ENCODE peak calls at places on chromosomes 13 and 19, in eight cellular contexts. Z is psoas muscle, G is PC-9, I is heart left ventricle, E is uterus, L is AG10803, H is body of pancreas, A is fibroblast of pulmonary artery. F is an unnamed sample.

GRCh38 chr19:2362970-2363300 is 2.9 kb downstream of the TMPRSS9 start:
- DNase-seq in Z (no peak), G (no peak), I (no peak), E (no peak), L (no peak), H (no peak), A (no peak), F (no peak)

GRCh38 chr13:29849071-29849541 is 1.3 kb downstream of the UBL3 start:
- DNase-seq in Z (no peak), G (no peak), I (peak), E (no peak), L (peak), H (no peak), A (peak), F (no peak)

GRCh38 chr19:55584871-55585270 is 4.2 kb upstream of the ZNF579 start:
- DNase-seq in Z (no peak), G (no peak), I (no peak), E (no peak), L (no peak), H (no peak), A (no peak), F (no peak)

GRCh38 chr19:8831832-8832131 is 322 bp downstream of the ZNF558 start:
- DNase-seq in Z (no peak), G (no peak), I (no peak), E (no peak), L (no peak), H (no peak), A (no peak), F (no peak)

GRCh38 chr19:6825076-6825774 is 52.7 kb downstream of the VAV1 start:
- DNase-seq in Z (no peak), G (no peak), I (no peak), E (no peak), L (no peak), H (no peak), A (no peak), F (no peak)

GRCh38 chr19:49148784-49149651 is 6.2 kb downstream of the HRC start:
- DNase-seq in Z (peak), G (peak), I (peak), E (peak), L (peak), H (peak), A (peak), F (peak)

GRCh38 chr19:18392417-18392816 is 5.0 kb downstream of the LRRC25 start:
- DNase-seq in Z (no peak), G (no peak), I (peak), E (no peak), L (no peak), H (peak), A (peak), F (no peak)

GRCh38 chr19:19588546-19588945 is 29.9 kb downstream of the PBX4 start:
- DNase-seq in Z (no peak), G (peak), I (no peak), E (no peak), L (peak), H (no peak), A (no peak), F (no peak)

GRCh38 chr13:96229356-96229755 is 139.4 kb downstream of the HS6ST3 start:
- DNase-seq in Z (no peak), G (no peak), I (no peak), E (no peak), L (no peak), H (no peak), A (peak), F (no peak)

GRCh38 chr19:18520848-18521691 is 800 bp downstream of the ELL start:
- DNase-seq in Z (peak), G (no peak), I (peak), E (peak), L (no peak), H (no peak), A (no peak), F (peak)

GRCh38 chr19:55681131-55682087 is 6.4 kb downstream of the EPN1 start:
- DNase-seq in Z (no peak), G (no peak), I (no peak), E (no peak), L (peak), H (no peak), A (no peak), F (no peak)

GRCh38 chr13:105759467-105759866 is 776.0 kb downstream of the EFNB2 start:
- DNase-seq in Z (no peak), G (no peak), I (no peak), E (no peak), L (no peak), H (no peak), A (no peak), F (no peak)

GRCh38 chr13:75341025-75341424 is 140.9 kb downstream of the TBC1D4 start:
- DNase-seq in Z (no peak), G (no peak), I (no peak), E (no peak), L (no peak), H (no peak), A (no peak), F (no peak)

GRCh38 chr13:102325321-102325720 is 76.5 kb downstream of the FGF14 start:
- DNase-seq in Z (no peak), G (no peak), I (no peak), E (no peak), L (no peak), H (no peak), A (no peak), F (no peak)

GRCh38 chr19:50266896-50267295 is 62.3 kb downstream of the KCNC3 start:
- DNase-seq in Z (no peak), G (no peak), I (no peak), E (no peak), L (no peak), H (no peak), A (no peak), F (no peak)

GRCh38 chr19:15536350-15536749 is 28.0 kb downstream of the CYP4F22 start:
- DNase-seq in Z (no peak), G (no peak), I (no peak), E (no peak), L (no peak), H (no peak), A (no peak), F (no peak)

GRCh38 chr13:102090532-102090931 is 311.3 kb downstream of the FGF14 start:
- DNase-seq in Z (no peak), G (no peak), I (no peak), E (no peak), L (no peak), H (no peak), A (no peak), F (no peak)

GRCh38 chr13:112240076-112240475 is 136.1 kb upstream of the SPACA7 start:
- DNase-seq in Z (no peak), G (no peak), I (no peak), E (no peak), L (no peak), H (no peak), A (no peak), F (no peak)

DNA sequence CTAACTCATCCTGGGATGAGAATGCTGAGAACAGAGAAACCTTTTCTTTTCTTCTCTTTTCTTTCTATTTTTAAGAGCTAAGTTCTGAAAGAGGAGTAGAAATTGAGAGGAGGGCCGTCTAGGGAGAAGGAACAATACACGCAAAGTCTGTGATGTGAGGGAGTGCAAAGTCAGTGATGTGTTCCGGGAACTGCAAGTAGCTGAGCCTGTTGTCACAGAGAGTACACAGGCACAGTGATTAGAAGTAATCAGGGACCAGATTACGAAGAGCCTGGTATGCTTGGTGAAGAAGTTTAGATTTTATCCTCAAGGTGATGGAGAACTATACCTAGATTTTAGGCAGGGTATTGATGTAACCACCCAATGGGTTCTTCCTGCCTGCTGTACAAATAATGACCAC is 32.0 kb upstream of the CXCL17 start:
- DNase-seq in Z (no peak), G (no peak), I (no peak), E (no peak), L (no peak), H (no peak), A (no peak), F (no peak)
- TF ChIP-seq CTCF in Z (no peak), G (no peak), I (no peak), E (no peak), L (no peak), H (no peak), A (no peak), F (no peak)

GRCh38 chr19:51566489-51567100 is 4.5 kb upstream of the ZNF175 start:
- DNase-seq in Z (no peak), G (no peak), I (no peak), E (no peak), L (no peak), H (no peak), A (no peak), F (no peak)

GRCh38 chr19:51568456-51568855 is 2.6 kb upstream of the ZNF175 start:
- DNase-seq in Z (no peak), G (no peak), I (no peak), E (no peak), L (no peak), H (no peak), A (no peak), F (no peak)

GRCh38 chr19:51567583-51567982 is 3.5 kb upstream of the ZNF175 start:
- DNase-seq in Z (no peak), G (no peak), I (no peak), E (no peak), L (no peak), H (no peak), A (no peak), F (no peak)

GRCh38 chr19:51565583-51565982 is 5.5 kb upstream of the ZNF175 start:
- DNase-seq in Z (no peak), G (no peak), I (no peak), E (no peak), L (no peak), H (no peak), A (no peak), F (no peak)

GRCh38 chr19:51564791-51565190 is 6.3 kb upstream of the ZNF175 start:
- DNase-seq in Z (no peak), G (no peak), I (no peak), E (no peak), L (no peak), H (no peak), A (no peak), F (no peak)
- TF ChIP-seq CTCF in Z (no peak), G (no peak), I (no peak), E (no peak), L (no peak), H (no peak), A (no peak), F (no peak)

DNA sequence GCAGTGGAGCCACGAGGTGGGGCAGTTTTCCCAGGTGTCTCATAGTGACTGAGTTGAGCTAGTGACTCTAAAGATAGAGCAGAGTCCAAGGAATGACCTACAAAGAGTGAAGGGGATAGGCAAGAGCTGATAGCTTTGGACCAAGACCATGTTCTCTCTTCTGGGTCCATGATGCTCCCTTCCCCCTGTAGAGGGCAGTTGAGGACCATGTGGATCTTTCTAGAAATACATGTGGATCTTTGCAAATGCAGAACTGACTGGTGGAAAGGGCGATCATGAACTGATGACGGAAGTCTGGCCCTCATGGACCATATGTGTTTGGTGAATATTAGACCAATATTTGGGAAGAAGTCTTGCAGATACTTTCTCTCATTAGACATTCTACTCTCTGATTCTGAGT is 6.9 kb downstream of the PSG1 start:
- DNase-seq in Z (no peak), G (no peak), I (no peak), E (no peak), L (no peak), H (no peak), A (no peak), F (no peak)
- TF ChIP-seq CTCF in Z (no peak), G (no peak), I (no peak), E (no peak), L (peak), H (no peak), A (peak), F (no peak)

DNA sequence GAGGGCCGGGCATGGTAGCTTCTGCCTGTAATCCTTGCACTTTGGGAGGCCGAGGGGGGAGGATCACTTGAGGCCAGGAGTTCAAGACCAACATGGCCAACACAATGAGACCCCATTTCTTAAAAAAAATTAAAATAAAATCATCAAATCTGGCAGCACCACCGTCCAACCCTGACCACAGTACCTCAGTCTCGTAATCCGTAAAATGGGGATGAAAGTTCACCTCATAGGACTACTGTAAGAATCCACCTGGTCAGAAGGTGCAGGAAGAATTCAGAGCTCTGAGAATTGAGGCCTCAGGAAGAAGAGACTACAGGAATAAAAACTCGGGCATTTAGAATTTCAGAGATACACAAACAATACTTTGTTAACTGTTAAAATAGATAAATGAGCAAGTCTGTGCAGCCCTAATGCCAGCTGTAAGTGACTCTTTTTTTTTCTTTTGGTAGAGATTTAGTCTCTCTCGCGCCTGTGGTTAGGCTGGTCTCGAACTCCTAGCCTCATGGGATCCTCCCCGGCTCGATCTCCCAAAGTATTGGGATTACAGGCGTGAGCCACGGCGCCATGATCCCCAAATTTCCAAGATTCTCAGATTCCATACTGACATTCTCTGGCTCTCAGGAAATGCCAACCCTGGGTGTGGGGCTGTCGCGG is 2.9 kb downstream of the PPP1R13L start:
- DNase-seq in Z (no peak), G (no peak), I (no peak), E (no peak), L (no peak), H (no peak), A (peak), F (no peak)
- TF ChIP-seq CTCF in Z (no peak), G (no peak), I (no peak), E (no peak), L (no peak), H (no peak), A (peak), F (no peak)

GRCh38 chr13:28204690-28205443 is 66.5 kb downstream of the PAN3 start:
- DNase-seq in Z (no peak), G (no peak), I (no peak), E (no peak), L (no peak), H (no peak), A (no peak), F (no peak)

GRCh38 chr13:28204043-28204442 is 65.7 kb downstream of the PAN3 start:
- DNase-seq in Z (no peak), G (no peak), I (no peak), E (no peak), L (no peak), H (no peak), A (no peak), F (no peak)

GRCh38 chr13:28199089-28199488 is 60.7 kb downstream of the PAN3 start:
- DNase-seq in Z (no peak), G (no peak), I (no peak), E (no peak), L (no peak), H (no peak), A (no peak), F (no peak)
- TF ChIP-seq CTCF in Z (no peak), G (peak), I (no peak), E (no peak), L (no peak), H (no peak), A (no peak), F (no peak)

GRCh38 chr13:52652980-52653303 is 306 bp downstream of the SUGT1 start:
- DNase-seq in Z (no peak), G (no peak), I (no peak), E (no peak), L (no peak), H (no peak), A (no peak), F (no peak)
- TF ChIP-seq CTCF in Z (no peak), G (peak), I (peak), E (no peak), L (no peak), H (no peak), A (no peak), F (peak)

DNA sequence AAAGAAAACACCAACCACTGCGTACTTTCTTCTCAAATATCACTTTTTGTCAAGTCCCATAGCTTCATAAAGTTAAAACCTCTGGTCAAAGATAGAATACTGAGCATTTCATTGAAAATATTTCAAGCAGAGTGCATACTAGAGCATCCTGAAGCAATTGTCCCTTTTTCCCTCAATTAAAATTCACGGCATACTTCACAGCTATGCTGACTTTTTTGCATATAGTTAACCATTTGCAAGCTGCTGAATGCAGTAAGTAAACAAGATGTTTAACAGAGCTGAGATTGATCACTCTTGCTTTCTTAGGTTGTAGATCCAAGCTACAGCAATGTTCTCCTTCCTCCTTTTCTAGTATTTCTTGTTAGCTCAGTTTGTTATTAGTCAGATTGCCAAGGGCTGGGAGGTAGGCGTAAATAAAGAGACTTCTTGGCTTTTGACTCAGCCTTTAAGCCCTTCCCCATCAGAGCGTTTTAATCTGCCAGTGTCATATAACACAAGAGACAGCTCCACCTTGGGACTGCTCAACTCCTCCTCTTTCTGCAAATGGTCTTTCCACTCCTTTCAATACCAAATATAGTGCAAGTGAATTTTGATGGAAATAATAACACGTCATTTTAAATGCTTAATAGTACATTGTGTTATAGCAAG is at the start of gene SLITRK6:
- DNase-seq in Z (no peak), G (peak), I (no peak), E (no peak), L (no peak), H (no peak), A (peak), F (no peak)
- TF ChIP-seq CTCF in Z (no peak), G (no peak), I (no peak), E (no peak), L (no peak), H (no peak), A (peak), F (no peak)

DNA sequence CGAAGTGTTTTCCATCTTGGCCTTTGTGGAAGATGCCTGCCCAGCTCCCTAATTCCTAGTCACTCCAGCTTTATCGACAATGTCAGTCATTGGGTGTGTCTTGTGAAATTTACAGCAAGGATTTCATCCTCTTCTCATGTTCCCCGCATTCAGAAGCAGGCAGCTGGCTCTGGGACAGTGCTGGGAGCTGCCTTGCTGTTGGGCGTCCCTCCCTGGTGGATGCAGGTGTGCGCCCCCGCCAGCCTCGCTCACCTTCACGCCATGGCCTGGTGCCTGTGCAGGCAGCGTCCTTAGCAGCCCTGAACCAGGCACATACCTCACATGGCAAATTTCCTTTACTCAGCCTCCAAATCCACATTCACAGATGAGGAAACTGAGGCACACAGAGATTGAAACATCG is 39.7 kb upstream of the TFDP1 start:
- DNase-seq in Z (no peak), G (no peak), I (no peak), E (no peak), L (no peak), H (no peak), A (no peak), F (no peak)
- TF ChIP-seq CTCF in Z (no peak), G (no peak), I (no peak), E (no peak), L (no peak), H (no peak), A (no peak), F (no peak)

GRCh38 chr13:108220042-108220441 is 1.9 kb downstream of the ABHD13 start:
- DNase-seq in Z (no peak), G (peak), I (no peak), E (no peak), L (no peak), H (peak), A (no peak), F (no peak)
- TF ChIP-seq CTCF in Z (no peak), G (no peak), I (no peak), E (no peak), L (no peak), H (no peak), A (no peak), F (no peak)

GRCh38 chr19:37114001-37114400 is 35.8 kb downstream of the ZNF420 start:
- DNase-seq in Z (no peak), G (no peak), I (no peak), E (no peak), L (no peak), H (no peak), A (no peak), F (no peak)
- TF ChIP-seq CTCF in Z (no peak), G (peak), I (no peak), E (no peak), L (no peak), H (no peak), A (no peak), F (no peak)

F was measured in natural killer cell.